ENCODE peak calls at places on chromosomes 12 and 14, in ten cellular contexts. O is astrocyte; N is stomach; H is CD8-positive, alpha-beta T cell; Y is keratinocyte; B is MM.1S; T is GM06990; G is pancreas; J is mesothelial cell of epicardium; F is heart right ventricle. X is an unnamed sample.

GRCh38 chr14:87805315-87805723 is 187.7 kb downstream of the GALC start:
- DNase-seq in H (peak; percentile 45), T (peak; percentile 3), G (peak; percentile 81), O (peak; percentile 72), Y (no peak), J (no peak), B (no peak), N (peak; percentile 29), F (peak; percentile 25), X (peak; percentile 67)

GRCh38 chr12:89373772-89374572 is 21.7 kb upstream of the DUSP6 start:
- DNase-seq in G (no peak), N (no peak), O (peak; percentile 92), Y (no peak), H (no peak), F (no peak), T (no peak), B (no peak), J (no peak), X (peak; percentile 83)

GRCh38 chr12:93847517-93848452 is 170.6 kb downstream of the CRADD start:
- DNase-seq in O (no peak), J (no peak), G (no peak), T (peak; percentile 83), B (peak; percentile 16), N (no peak), F (no peak), H (no peak), Y (no peak), X (no peak)

GRCh38 chr12:48995061-48995879 is 3.9 kb downstream of the DDN start:
- DNase-seq in O (peak; percentile 48), G (peak; percentile 90), F (peak; percentile 79), N (peak; percentile 86), J (peak; percentile 87), Y (no peak), H (peak; percentile 53), B (peak; percentile 44), T (peak; percentile 53), X (peak; percentile 80)

GRCh38 chr12:118136559-118137003 is 657 bp downstream of the PEBP1 start:
- DNase-seq in H (peak; percentile 27), O (peak; percentile 45), F (peak; percentile 60), J (peak; percentile 51), T (peak; percentile 65), B (peak; percentile 18), Y (no peak), G (peak; percentile 74), N (peak; percentile 50), X (peak; percentile 47)

GRCh38 chr12:49949124-49949845 is 1.3 kb upstream of the AQP2 start:
- DNase-seq in N (no peak), O (no peak), F (no peak), T (no peak), H (no peak), B (no peak), J (no peak), G (no peak), Y (no peak), X (no peak)

GRCh38 chr14:86604546-86604945 is 1074.6 kb downstream of the FLRT2 start:
- DNase-seq in H (no peak), N (no peak), B (peak; percentile 11), F (no peak), T (no peak), Y (no peak), J (no peak), O (peak; percentile 4), G (no peak), X (no peak)

GRCh38 chr14:105395538-105395854 is 2.8 kb upstream of the TEX22 start:
- DNase-seq in T (peak; percentile 7), J (no peak), O (no peak), G (peak; percentile 52), N (no peak), F (no peak), H (no peak), Y (no peak), B (no peak), X (no peak)

GRCh38 chr12:60419986-60420385 is 824.2 kb downstream of the SLC16A7 start:
- DNase-seq in J (no peak), N (no peak), T (no peak), B (no peak), H (no peak), G (no peak), O (peak; percentile 51), F (no peak), Y (no peak), X (no peak)

GRCh38 chr12:102232446-102232845 is 34.8 kb upstream of the PMCH start:
- DNase-seq in B (no peak), F (no peak), J (no peak), G (no peak), T (no peak), Y (no peak), H (no peak), N (no peak), O (peak; percentile 13), X (no peak)

GRCh38 chr14:76742961-76743360 is 18.3 kb upstream of the VASH1 start:
- DNase-seq in F (no peak), G (no peak), T (no peak), H (no peak), J (no peak), N (no peak), Y (no peak), B (no peak), O (no peak), X (peak; percentile 54)

GRCh38 chr12:23862746-23863145 is 86.7 kb downstream of the SOX5 start:
- DNase-seq in B (no peak), G (no peak), O (no peak), Y (no peak), F (no peak), N (no peak), T (no peak), J (no peak), H (no peak), X (no peak)

GRCh38 chr12:38102197-38102596 is 214.4 kb upstream of the ALG10B start:
- DNase-seq in N (no peak), Y (no peak), F (no peak), T (no peak), J (no peak), B (no peak), H (no peak), O (no peak), G (no peak), X (peak; percentile 28)

GRCh38 chr12:9925746-9926393 is 6.3 kb downstream of the CLEC2A start:
- DNase-seq in H (peak; percentile 27), G (no peak), O (peak; percentile 20), F (no peak), N (no peak), T (no peak), Y (no peak), J (no peak), B (peak; percentile 50), X (peak; percentile 57)

GRCh38 chr12:9922429-9922828 is 9.7 kb downstream of the CLEC2A start:
- DNase-seq in J (no peak), O (no peak), Y (no peak), H (no peak), N (no peak), F (no peak), G (no peak), T (no peak), B (peak; percentile 51), X (no peak)

GRCh38 chr12:9931245-9931644 is 925 bp downstream of the CLEC2A start:
- DNase-seq in J (no peak), B (no peak), G (no peak), F (no peak), H (no peak), Y (no peak), T (no peak), O (no peak), N (no peak), X (no peak)

GRCh38 chr12:9928607-9929006 is 3.6 kb downstream of the CLEC2A start:
- DNase-seq in J (no peak), G (no peak), F (no peak), H (no peak), Y (no peak), N (no peak), B (no peak), O (no peak), T (no peak), X (no peak)

DNA sequence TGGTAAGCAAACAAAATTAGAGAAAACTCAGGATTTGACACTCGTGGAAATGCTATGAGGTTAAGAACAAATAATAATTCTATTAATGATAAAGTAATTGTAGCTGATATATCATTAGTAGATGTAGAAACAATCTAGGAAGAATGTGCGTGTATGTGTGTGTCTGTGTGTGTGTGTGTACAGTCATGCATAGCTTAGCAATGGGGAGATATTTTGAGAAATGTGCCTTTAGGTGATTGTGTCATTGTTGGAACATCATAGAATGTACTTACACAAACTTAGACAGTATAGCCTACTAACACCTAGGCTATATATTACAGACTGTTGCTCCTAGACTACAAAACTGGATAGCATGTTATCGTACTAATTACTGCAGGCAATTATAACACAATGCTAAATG is 5.3 kb downstream of the CLEC2A start:
- DNase-seq in N (no peak), F (no peak), O (no peak), H (no peak), Y (no peak), J (no peak), T (no peak), B (no peak), G (no peak), X (no peak)
- TF ChIP-seq CTCF in N (no peak), F (no peak), O (no peak), H (no peak), Y (no peak), J (no peak), T (no peak), B (no peak), G (no peak), X (no peak)

DNA sequence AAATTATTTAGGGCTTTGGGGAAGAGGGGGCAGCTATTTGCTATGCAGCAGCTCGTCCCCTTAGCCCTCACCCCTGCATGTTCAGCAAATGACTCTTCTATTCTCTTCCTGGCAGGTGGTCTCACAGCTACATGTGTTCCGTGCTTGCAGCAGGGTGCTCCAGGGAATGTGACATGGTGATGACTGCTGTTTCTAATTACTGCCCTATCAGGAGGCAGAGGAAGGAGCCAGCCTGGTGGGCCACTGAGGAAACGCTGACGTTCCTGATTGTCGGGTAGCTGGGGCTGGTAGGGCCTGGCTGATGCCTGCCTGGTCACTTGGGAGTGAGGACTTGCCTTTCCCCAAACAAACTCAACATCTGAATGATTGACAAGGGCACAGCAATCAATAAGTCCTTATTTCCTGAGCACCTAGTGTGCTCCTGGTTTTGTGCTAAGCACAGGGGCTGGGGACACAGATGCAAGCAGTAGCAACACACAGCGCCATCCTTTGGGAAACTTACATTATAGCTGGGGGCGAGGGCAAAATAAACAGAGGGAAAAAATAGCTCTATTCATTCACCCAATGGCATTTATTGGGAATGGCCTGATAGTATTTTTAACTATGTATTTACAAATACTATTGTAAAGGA is 377.8 kb downstream of the FUT8 start:
- DNase-seq in T (no peak), F (no peak), H (no peak), G (no peak), Y (no peak), B (no peak), N (no peak), O (no peak), J (no peak), X (no peak)
- TF ChIP-seq CTCF in T (no peak), F (no peak), H (no peak), G (no peak), Y (no peak), B (no peak), N (no peak), O (no peak), J (no peak), X (no peak)

GRCh38 chr14:30874120-30874998 is at the start of gene COCH:
- DNase-seq in Y (no peak), F (peak; percentile 36), O (no peak), J (peak; percentile 59), H (peak; percentile 16), B (peak; percentile 26), G (peak; percentile 77), T (peak; percentile 87), N (peak; percentile 50), X (no peak)
- TF ChIP-seq CTCF in Y (no peak), F (peak; percentile 37), O (no peak), J (peak; percentile 39), H (no peak), B (no peak), G (peak; percentile 23), T (peak; percentile 19), N (peak; percentile 38), X (no peak)

GRCh38 chr12:123748171-123748570 is 13.9 kb upstream of the DNAH10 start:
- DNase-seq in G (no peak), O (no peak), J (no peak), F (no peak), T (no peak), H (no peak), Y (no peak), N (no peak), B (no peak), X (no peak)
- TF ChIP-seq CTCF in G (no peak), O (no peak), J (no peak), F (no peak), T (no peak), H (no peak), Y (no peak), N (no peak), B (no peak), X (no peak)

X was measured in MCF 10A.